ENCODE peak calls at places on chromosomes 12 and 14, in seven cellular contexts. One of them, this sample, is unnamed.

GRCh38 chr12:43309845-43310405 is 242.1 kb downstream of the ADAMTS20 start:
- DNase-seq in IMR-90: peak; percentile 99
- DNase-seq in K562: no peak
- DNase-seq in foreskin fibroblast: peak; percentile 92
- DNase-seq in heart left ventricle: no peak
- DNase-seq in osteoblast: peak; percentile 76
- DNase-seq in lung: no peak
- DNase-seq in this sample: peak; percentile 61

GRCh38 chr12:16112626-16113560 is 164.6 kb downstream of the SLC15A5 start:
- DNase-seq in IMR-90: no peak
- DNase-seq in K562: no peak
- DNase-seq in foreskin fibroblast: no peak
- DNase-seq in heart left ventricle: no peak
- DNase-seq in osteoblast: no peak
- DNase-seq in lung: no peak
- DNase-seq in this sample: peak; percentile 21

GRCh38 chr14:55373784-55374725 is 37.6 kb downstream of the ATG14 start:
- DNase-seq in IMR-90: peak; percentile 77
- DNase-seq in K562: no peak
- DNase-seq in foreskin fibroblast: no peak
- DNase-seq in heart left ventricle: no peak
- DNase-seq in osteoblast: no peak
- DNase-seq in lung: no peak
- DNase-seq in this sample: no peak

GRCh38 chr12:121061831-121062230 is 22.8 kb upstream of the OASL start:
- DNase-seq in IMR-90: peak; percentile 13
- DNase-seq in K562: no peak
- DNase-seq in foreskin fibroblast: no peak
- DNase-seq in heart left ventricle: no peak
- DNase-seq in osteoblast: no peak
- DNase-seq in lung: no peak
- DNase-seq in this sample: peak; percentile 12

GRCh38 chr14:51145246-51145645 is 50.3 kb upstream of the TRIM9 start:
- DNase-seq in IMR-90: no peak
- DNase-seq in K562: no peak
- DNase-seq in foreskin fibroblast: peak; percentile 18
- DNase-seq in heart left ventricle: no peak
- DNase-seq in osteoblast: no peak
- DNase-seq in lung: no peak
- DNase-seq in this sample: no peak

GRCh38 chr12:72982351-72982750 is 710.2 kb downstream of the TRHDE start:
- DNase-seq in IMR-90: no peak
- DNase-seq in K562: no peak
- DNase-seq in foreskin fibroblast: no peak
- DNase-seq in heart left ventricle: no peak
- DNase-seq in osteoblast: no peak
- DNase-seq in lung: no peak
- DNase-seq in this sample: no peak

GRCh38 chr12:1552978-1553471 is 41.4 kb downstream of the FBXL14 start:
- DNase-seq in IMR-90: peak; percentile 84
- DNase-seq in K562: no peak
- DNase-seq in foreskin fibroblast: peak; percentile 89
- DNase-seq in heart left ventricle: no peak
- DNase-seq in osteoblast: peak; percentile 75
- DNase-seq in lung: no peak
- DNase-seq in this sample: peak; percentile 96

GRCh38 chr14:76768201-76768656 is 7.0 kb downstream of the VASH1 start:
- DNase-seq in IMR-90: no peak
- DNase-seq in K562: peak; percentile 57
- DNase-seq in foreskin fibroblast: no peak
- DNase-seq in heart left ventricle: peak; percentile 90
- DNase-seq in osteoblast: peak; percentile 62
- DNase-seq in lung: peak; percentile 51
- DNase-seq in this sample: no peak

GRCh38 chr12:123546281-123546680 is 12.8 kb upstream of the RILPL1 start:
- DNase-seq in IMR-90: peak; percentile 40
- DNase-seq in K562: peak; percentile 29
- DNase-seq in foreskin fibroblast: peak; percentile 41
- DNase-seq in heart left ventricle: no peak
- DNase-seq in osteoblast: peak; percentile 90
- DNase-seq in lung: no peak
- DNase-seq in this sample: peak; percentile 18

GRCh38 chr14:63432888-63433552 is 110.2 kb downstream of the PPP2R5E start:
- DNase-seq in IMR-90: no peak
- DNase-seq in K562: no peak
- DNase-seq in foreskin fibroblast: no peak
- DNase-seq in heart left ventricle: no peak
- DNase-seq in osteoblast: no peak
- DNase-seq in lung: no peak
- DNase-seq in this sample: no peak
- TF ChIP-seq CTCF in IMR-90: no peak
- TF ChIP-seq CTCF in K562: no peak
- TF ChIP-seq CTCF in foreskin fibroblast: no peak
- TF ChIP-seq CTCF in heart left ventricle: no peak
- TF ChIP-seq CTCF in osteoblast: no peak
- TF ChIP-seq CTCF in lung: no peak
- TF ChIP-seq CTCF in this sample: no peak

GRCh38 chr14:81681466-81681865 is 147.8 kb upstream of the SEL1L start:
- DNase-seq in IMR-90: no peak
- DNase-seq in K562: no peak
- DNase-seq in foreskin fibroblast: no peak
- DNase-seq in heart left ventricle: no peak
- DNase-seq in osteoblast: no peak
- DNase-seq in lung: no peak
- DNase-seq in this sample: no peak

GRCh38 chr14:81684696-81685095 is 151.0 kb upstream of the SEL1L start:
- DNase-seq in IMR-90: no peak
- DNase-seq in K562: no peak
- DNase-seq in foreskin fibroblast: no peak
- DNase-seq in heart left ventricle: no peak
- DNase-seq in osteoblast: no peak
- DNase-seq in lung: no peak
- DNase-seq in this sample: no peak

GRCh38 chr14:81682134-81682533 is 148.5 kb upstream of the SEL1L start:
- DNase-seq in IMR-90: no peak
- DNase-seq in K562: no peak
- DNase-seq in foreskin fibroblast: no peak
- DNase-seq in heart left ventricle: no peak
- DNase-seq in osteoblast: no peak
- DNase-seq in lung: no peak
- DNase-seq in this sample: no peak

GRCh38 chr14:81686512-81686911 is 152.9 kb upstream of the SEL1L start:
- DNase-seq in IMR-90: no peak
- DNase-seq in K562: no peak
- DNase-seq in foreskin fibroblast: no peak
- DNase-seq in heart left ventricle: no peak
- DNase-seq in osteoblast: no peak
- DNase-seq in lung: no peak
- DNase-seq in this sample: no peak
- H3K4me3 ChIP-seq in IMR-90: no peak overlapping the region
- H3K4me3 ChIP-seq in K562: no peak overlapping the region
- H3K4me3 ChIP-seq in foreskin fibroblast: no peak overlapping the region
- H3K4me3 ChIP-seq in heart left ventricle: no peak overlapping the region
- H3K4me3 ChIP-seq in osteoblast: no peak overlapping the region
- H3K4me3 ChIP-seq in lung: no peak overlapping the region
- H3K4me3 ChIP-seq in this sample: no peak overlapping the region

GRCh38 chr14:67622675-67623074 is 3.0 kb downstream of the ARG2 start:
- DNase-seq in IMR-90: peak; percentile 85
- DNase-seq in K562: peak; percentile 18
- DNase-seq in foreskin fibroblast: peak; percentile 72
- DNase-seq in heart left ventricle: no peak
- DNase-seq in osteoblast: peak; percentile 92
- DNase-seq in lung: no peak
- DNase-seq in this sample: peak; percentile 71

GRCh38 chr14:67618617-67619063 is 1.1 kb upstream of the ARG2 start:
- DNase-seq in IMR-90: peak; percentile 79
- DNase-seq in K562: peak; percentile 47
- DNase-seq in foreskin fibroblast: peak; percentile 55
- DNase-seq in heart left ventricle: peak; percentile 13
- DNase-seq in osteoblast: peak; percentile 89
- DNase-seq in lung: no peak
- DNase-seq in this sample: peak; percentile 86

GRCh38 chr14:67623114-67623513 is 3.4 kb downstream of the ARG2 start:
- DNase-seq in IMR-90: no peak
- DNase-seq in K562: no peak
- DNase-seq in foreskin fibroblast: no peak
- DNase-seq in heart left ventricle: no peak
- DNase-seq in osteoblast: peak; percentile 34
- DNase-seq in lung: no peak
- DNase-seq in this sample: peak; percentile 28

GRCh38 chr14:67620217-67620789 is 583 bp downstream of the ARG2 start:
- DNase-seq in IMR-90: peak; percentile 7
- DNase-seq in K562: no peak
- DNase-seq in foreskin fibroblast: no peak
- DNase-seq in heart left ventricle: no peak
- DNase-seq in osteoblast: no peak
- DNase-seq in lung: no peak
- DNase-seq in this sample: no peak

DNA sequence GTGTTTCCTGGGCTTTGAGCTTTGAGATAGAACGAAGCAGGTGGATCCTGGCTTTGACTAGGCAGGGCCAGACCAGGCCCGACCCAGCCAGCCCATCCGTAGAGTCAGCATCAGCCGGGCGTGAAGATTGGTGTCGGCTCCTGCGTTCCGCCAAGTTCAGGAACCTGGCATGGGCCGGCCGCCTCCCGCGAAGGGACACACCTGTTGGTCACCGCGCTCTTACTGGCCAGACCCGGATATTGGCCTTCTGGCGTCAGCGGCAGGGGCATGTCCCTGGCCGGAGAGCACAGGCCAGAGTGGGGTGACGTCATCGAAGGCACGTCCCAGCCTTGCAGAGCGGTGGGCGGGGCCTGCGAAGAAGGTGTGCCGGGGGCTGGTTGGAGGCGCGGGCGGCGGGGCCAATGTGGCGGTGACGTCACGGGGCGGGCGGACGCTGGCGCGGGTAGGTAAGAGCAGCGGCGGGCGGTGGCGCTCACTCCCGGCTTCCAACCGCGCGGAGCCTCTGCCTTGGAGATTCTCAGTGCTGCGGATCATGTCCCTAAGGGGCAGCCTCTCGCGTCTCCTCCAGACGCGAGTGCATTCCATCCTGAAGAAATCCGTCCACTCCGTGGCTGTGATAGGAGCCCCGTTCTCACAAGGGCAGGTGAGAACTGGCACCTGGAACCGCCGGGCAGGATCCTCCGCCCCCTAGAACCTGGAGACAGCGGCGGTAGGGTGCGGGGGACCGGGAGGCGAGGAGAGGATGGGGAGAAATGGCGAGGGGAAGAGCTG is at the start of gene ARG2:
- DNase-seq in IMR-90: peak; percentile 91
- DNase-seq in K562: peak; percentile 95
- DNase-seq in foreskin fibroblast: peak; percentile 90
- DNase-seq in heart left ventricle: peak; percentile 96
- DNase-seq in osteoblast: peak; percentile 94
- DNase-seq in lung: peak; percentile 99
- DNase-seq in this sample: peak; percentile 85
- TF ChIP-seq CTCF in IMR-90: peak; percentile 7
- TF ChIP-seq CTCF in K562: peak; percentile 34
- TF ChIP-seq CTCF in foreskin fibroblast: no peak
- TF ChIP-seq CTCF in heart left ventricle: no peak
- TF ChIP-seq CTCF in osteoblast: no peak
- TF ChIP-seq CTCF in lung: no peak
- TF ChIP-seq CTCF in this sample: no peak

GRCh38 chr12:129719426-129719825 is 184.4 kb downstream of the TMEM132D start:
- DNase-seq in IMR-90: no peak
- DNase-seq in K562: no peak
- DNase-seq in foreskin fibroblast: no peak
- DNase-seq in heart left ventricle: no peak
- DNase-seq in osteoblast: no peak
- DNase-seq in lung: no peak
- DNase-seq in this sample: no peak
- H3K4me3 ChIP-seq in IMR-90: no peak overlapping the region
- H3K4me3 ChIP-seq in K562: no peak overlapping the region
- H3K4me3 ChIP-seq in foreskin fibroblast: no peak overlapping the region
- H3K4me3 ChIP-seq in heart left ventricle: no peak overlapping the region
- H3K4me3 ChIP-seq in osteoblast: no peak overlapping the region
- H3K4me3 ChIP-seq in lung: no peak overlapping the region
- H3K4me3 ChIP-seq in this sample: no peak overlapping the region

DNA sequence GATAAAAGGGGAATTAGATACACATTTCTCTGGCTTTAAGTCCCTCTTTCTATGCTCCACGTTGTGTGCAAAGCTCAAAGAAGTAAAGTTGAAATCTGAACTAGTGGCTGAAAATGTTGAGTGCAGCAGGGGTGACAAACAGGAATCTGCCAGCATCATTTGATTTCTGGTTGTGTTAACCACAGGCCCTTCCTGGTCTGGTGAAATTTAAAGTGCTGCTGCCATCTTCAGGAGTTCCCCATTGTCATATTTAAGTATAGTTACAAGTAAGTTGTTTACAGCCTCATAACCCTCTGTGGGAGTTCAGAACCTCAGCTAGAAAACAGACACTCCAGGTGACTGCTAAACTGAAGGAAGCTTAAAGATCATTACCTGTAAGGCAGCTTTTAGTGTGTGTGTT is 90.9 kb upstream of the CCDC196 start:
- DNase-seq in IMR-90: no peak
- DNase-seq in K562: no peak
- DNase-seq in foreskin fibroblast: no peak
- DNase-seq in heart left ventricle: no peak
- DNase-seq in osteoblast: no peak
- DNase-seq in lung: no peak
- DNase-seq in this sample: no peak
- TF ChIP-seq CTCF in IMR-90: no peak
- TF ChIP-seq CTCF in K562: no peak
- TF ChIP-seq CTCF in foreskin fibroblast: no peak
- TF ChIP-seq CTCF in heart left ventricle: no peak
- TF ChIP-seq CTCF in osteoblast: no peak
- TF ChIP-seq CTCF in lung: no peak
- TF ChIP-seq CTCF in this sample: no peak

GRCh38 chr14:104085889-104086201 is 345 bp downstream of the ASPG start:
- DNase-seq in IMR-90: no peak
- DNase-seq in K562: no peak
- DNase-seq in foreskin fibroblast: no peak
- DNase-seq in heart left ventricle: no peak
- DNase-seq in osteoblast: no peak
- DNase-seq in lung: no peak
- DNase-seq in this sample: no peak

GRCh38 chr14:104086661-104087461 is 1.4 kb downstream of the ASPG start:
- DNase-seq in IMR-90: no peak
- DNase-seq in K562: no peak
- DNase-seq in foreskin fibroblast: no peak
- DNase-seq in heart left ventricle: peak; percentile 8
- DNase-seq in osteoblast: peak; percentile 91
- DNase-seq in lung: no peak
- DNase-seq in this sample: no peak

GRCh38 chr14:104084251-104085002 is 1.1 kb upstream of the ASPG start:
- DNase-seq in IMR-90: no peak
- DNase-seq in K562: no peak
- DNase-seq in foreskin fibroblast: no peak
- DNase-seq in heart left ventricle: no peak
- DNase-seq in osteoblast: peak; percentile 86
- DNase-seq in lung: no peak
- DNase-seq in this sample: no peak

GRCh38 chr14:104086210-104086660 is 735 bp downstream of the ASPG start:
- DNase-seq in IMR-90: no peak
- DNase-seq in K562: no peak
- DNase-seq in foreskin fibroblast: no peak
- DNase-seq in heart left ventricle: peak; percentile 5
- DNase-seq in osteoblast: peak; percentile 90
- DNase-seq in lung: no peak
- DNase-seq in this sample: no peak

GRCh38 chr14:104085032-104085888 is at the start of gene ASPG:
- DNase-seq in IMR-90: no peak
- DNase-seq in K562: peak; percentile 86
- DNase-seq in foreskin fibroblast: no peak
- DNase-seq in heart left ventricle: peak; percentile 41
- DNase-seq in osteoblast: peak; percentile 92
- DNase-seq in lung: no peak
- DNase-seq in this sample: no peak
- H3K4me3 ChIP-seq in IMR-90: no peak within 1 kb of the TSS
- H3K4me3 ChIP-seq in K562: no peak within 1 kb of the TSS
- H3K4me3 ChIP-seq in foreskin fibroblast: no peak within 1 kb of the TSS
- H3K4me3 ChIP-seq in heart left ventricle: peak within 1 kb of the TSS; percentile 43
- H3K4me3 ChIP-seq in osteoblast: no peak within 1 kb of the TSS
- H3K4me3 ChIP-seq in lung: no peak within 1 kb of the TSS
- H3K4me3 ChIP-seq in this sample: no peak within 1 kb of the TSS

This sample was measured in AG10803.